ENCODE peak calls at places on chromosomes 5 and 9, in seven cellular contexts. Q is heart left ventricle, E is sigmoid colon, B is tibial nerve, G is adrenal gland, V is cardiac muscle cell, S is fibroblast of lung. Y is an unnamed sample. For H3K9me3 and H3K27me3, the result is how much of the 10 kb centered on the place peaks cover.

GRCh38 chr5:155729684-155730059 is 597.3 kb upstream of the SGCD start:
- DNase-seq in V (peak), B (no peak), E (no peak), S (peak), Q (peak), G (peak), Y (no peak)

GRCh38 chr9:23577611-23578010 is 248.4 kb downstream of the ELAVL2 start:
- DNase-seq in B (no peak), Q (no peak), E (no peak), S (no peak), V (no peak), G (no peak), Y (no peak)

GRCh38 chr5:126972062-126972895 is 58.1 kb downstream of the MARCHF3 start:
- DNase-seq in E (no peak), B (no peak), Q (no peak), V (no peak), S (no peak), G (no peak), Y (no peak)

GRCh38 chr5:33423018-33423630 is 17.6 kb upstream of the TARS1 start:
- DNase-seq in G (no peak), S (peak), B (no peak), V (peak), Q (no peak), E (no peak), Y (no peak)

GRCh38 chr5:36090033-36090432 is 23.4 kb upstream of the UGT3A2 start:
- DNase-seq in Q (no peak), S (peak), V (peak), E (no peak), G (peak), B (no peak), Y (no peak)

GRCh38 chr5:131163315-131164119 is 1.5 kb downstream of the HINT1 start:
- DNase-seq in G (no peak), Q (no peak), V (no peak), B (no peak), S (peak), E (no peak), Y (no peak)

GRCh38 chr9:123149067-123149466 is 115.6 kb downstream of the GPR21 start:
- DNase-seq in V (no peak), B (no peak), S (no peak), Q (no peak), G (no peak), E (no peak), Y (no peak)

GRCh38 chr5:66615136-66615535 is 18.9 kb downstream of the MAST4 start:
- DNase-seq in G (peak), Q (no peak), V (no peak), B (no peak), E (no peak), S (no peak), Y (no peak)

DNA sequence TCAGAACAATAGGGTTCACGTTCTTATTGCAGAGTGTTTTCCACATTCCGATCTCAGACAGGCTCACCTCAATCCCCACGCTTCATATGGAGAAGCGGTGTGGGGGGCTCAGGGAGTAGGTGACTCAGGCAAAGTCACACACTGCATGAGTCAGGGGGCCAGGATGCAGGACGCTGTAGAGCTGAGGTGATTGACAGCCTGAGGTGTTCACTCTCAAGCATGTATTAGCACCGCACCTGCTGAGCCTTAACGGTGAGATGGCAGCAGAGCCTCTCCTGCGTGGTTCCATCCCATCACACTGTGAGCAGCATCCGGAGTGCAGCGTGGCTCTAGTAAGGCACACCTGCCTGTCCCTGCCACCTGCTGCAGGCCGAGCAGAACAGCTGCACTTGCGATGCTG is 194.0 kb downstream of the IRX2 start:
- DNase-seq in Q (no peak), V (no peak), B (no peak), S (no peak), G (no peak), E (no peak), Y (no peak)
- H3K9me3 ChIP-seq in Q (under half), V (under half), B (under half), S (under half), G (under half), E (under half), Y (under half)

GRCh38 chr5:55227738-55228430 is 769 bp upstream of the MCIDAS start:
- DNase-seq in Q (no peak), V (no peak), E (no peak), S (no peak), G (no peak), B (no peak), Y (no peak)
- H3K27me3 ChIP-seq in Q (half or more), V (half or more), E (half or more), S (half or more), G (half or more), B (under half), Y (half or more)

DNA sequence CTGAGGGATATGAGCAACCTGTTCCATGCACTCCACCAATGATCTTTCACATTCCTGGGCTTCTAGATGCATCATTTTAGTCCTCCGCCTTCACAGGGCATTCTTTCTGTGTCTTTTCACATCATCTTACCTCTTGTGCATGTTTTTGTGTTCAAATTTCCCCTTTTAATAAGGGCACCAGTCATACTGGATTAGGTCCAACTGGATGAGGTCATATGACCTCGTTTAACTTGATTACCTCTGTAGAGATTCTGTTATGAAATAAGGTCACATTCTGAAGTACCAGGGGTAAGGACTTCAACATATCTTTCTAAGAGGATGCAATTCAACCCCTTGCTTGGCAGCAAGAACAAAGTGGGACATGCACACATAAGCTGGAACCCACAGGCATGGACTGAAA is 335.3 kb upstream of the TLE4 start:
- DNase-seq in B (no peak), V (no peak), Q (no peak), E (no peak), G (no peak), S (peak), Y (no peak)
- H3K9me3 ChIP-seq in B (under half), V (under half), Q (under half), E (under half), G (under half), S (under half), Y (under half)

GRCh38 chr9:82570226-82570625 is 492.7 kb downstream of the RASEF start:
- DNase-seq in E (no peak), Q (no peak), V (no peak), G (no peak), S (no peak), B (no peak), Y (no peak)
- H3K27me3 ChIP-seq in E (under half), Q (under half), V (under half), G (under half), S (under half), B (under half), Y (under half)

DNA sequence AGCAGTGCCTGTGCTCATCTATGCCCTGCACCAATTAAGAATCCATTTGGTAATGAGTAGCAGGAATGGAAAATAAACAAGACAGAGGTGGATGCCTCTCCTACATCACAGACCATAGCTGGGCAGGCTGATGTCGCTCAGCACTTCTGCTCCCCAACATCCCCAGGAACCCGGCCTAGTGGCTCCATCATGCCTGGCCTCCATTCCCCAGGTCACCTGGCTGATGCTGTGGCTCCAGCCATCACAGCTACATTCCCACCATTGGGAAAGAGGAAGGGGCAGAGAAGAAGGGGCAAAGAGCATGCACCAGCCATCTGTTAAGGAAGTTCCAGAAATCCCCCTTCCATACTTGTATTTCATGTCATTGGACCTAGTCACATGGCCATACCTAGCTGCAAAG is 86.0 kb upstream of the ADAMTS2 start:
- DNase-seq in V (no peak), S (no peak), Q (no peak), G (no peak), B (no peak), E (peak), Y (no peak)
- H3K9me3 ChIP-seq in V (under half), S (under half), Q (under half), G (under half), B (under half), E (under half), Y (under half)

GRCh38 chr9:129395633-129396364 is 217.7 kb upstream of the IER5L start:
- DNase-seq in Q (no peak), E (no peak), G (no peak), B (no peak), V (no peak), S (no peak), Y (no peak)
- H3K27me3 ChIP-seq in Q (under half), E (under half), G (under half), B (under half), V (under half), S (under half), Y (under half)

GRCh38 chr5:19125956-19126713 is 861.9 kb downstream of the CDH18 start:
- DNase-seq in G (no peak), Q (no peak), S (peak), V (no peak), E (no peak), B (no peak), Y (no peak)
- H3K9me3 ChIP-seq in G (under half), Q (under half), S (under half), V (under half), E (under half), B (under half), Y (under half)

DNA sequence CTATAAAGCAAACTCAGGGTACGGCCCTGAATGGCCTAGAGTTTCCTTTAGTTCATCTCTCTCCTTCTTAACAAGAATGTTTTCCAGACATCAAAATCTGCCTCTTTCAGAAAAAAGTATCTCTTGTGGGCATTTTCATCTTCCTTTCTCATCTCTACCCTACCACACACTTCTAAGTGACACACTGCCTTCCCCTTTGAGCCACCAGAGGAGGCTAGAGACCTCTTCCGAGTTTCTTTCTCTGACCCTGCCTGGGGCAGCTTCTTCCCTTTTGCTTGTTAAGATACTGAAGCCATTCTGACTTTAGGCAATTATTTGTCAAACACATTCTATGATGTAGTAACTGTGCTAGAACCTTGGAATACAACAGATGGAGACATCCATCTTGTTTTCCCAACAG is 8.7 kb upstream of the SV2C start:
- DNase-seq in E (no peak), G (peak), B (no peak), S (no peak), V (peak), Q (no peak), Y (peak)
- H3K27me3 ChIP-seq in E (under half), G (under half), B (under half), S (under half), V (half or more), Q (under half), Y (under half)